ENCODE peak calls at places on chromosomes 12 and 14, in nine cellular contexts. One of them, this sample, is unnamed.

GRCh38 chr14:33602396-33602795 is 348.5 kb downstream of the EGLN3 start:
- DNase-seq in BJ: no peak
- DNase-seq in cardiac fibroblast: peak
- DNase-seq in brain microvascular endothelial cell: peak
- DNase-seq in fibroblast of mammary gland: no peak
- DNase-seq in type B pancreatic cell: no peak
- DNase-seq in GM13976: no peak
- DNase-seq in thoracic aorta: no peak
- DNase-seq in IMR-90: no peak
- DNase-seq in this sample: peak

GRCh38 chr14:51554953-51555352 is 96.8 kb upstream of the FRMD6 start:
- DNase-seq in BJ: no peak
- DNase-seq in cardiac fibroblast: peak
- DNase-seq in brain microvascular endothelial cell: peak
- DNase-seq in fibroblast of mammary gland: peak
- DNase-seq in type B pancreatic cell: no peak
- DNase-seq in GM13976: no peak
- DNase-seq in thoracic aorta: no peak
- DNase-seq in IMR-90: peak
- DNase-seq in this sample: peak

GRCh38 chr14:75417674-75418073 is 10.1 kb upstream of the JDP2 start:
- DNase-seq in BJ: no peak
- DNase-seq in cardiac fibroblast: no peak
- DNase-seq in brain microvascular endothelial cell: no peak
- DNase-seq in fibroblast of mammary gland: peak
- DNase-seq in type B pancreatic cell: no peak
- DNase-seq in GM13976: no peak
- DNase-seq in thoracic aorta: no peak
- DNase-seq in IMR-90: peak
- DNase-seq in this sample: peak

GRCh38 chr14:52706286-52706685 is 714 bp upstream of the PSMC6 start:
- DNase-seq in BJ: no peak
- DNase-seq in cardiac fibroblast: peak
- DNase-seq in brain microvascular endothelial cell: no peak
- DNase-seq in fibroblast of mammary gland: peak
- DNase-seq in type B pancreatic cell: no peak
- DNase-seq in GM13976: no peak
- DNase-seq in thoracic aorta: no peak
- DNase-seq in IMR-90: peak
- DNase-seq in this sample: peak

GRCh38 chr14:85426068-85426935 is 103.6 kb upstream of the FLRT2 start:
- DNase-seq in BJ: no peak
- DNase-seq in cardiac fibroblast: no peak
- DNase-seq in brain microvascular endothelial cell: no peak
- DNase-seq in fibroblast of mammary gland: no peak
- DNase-seq in type B pancreatic cell: no peak
- DNase-seq in GM13976: no peak
- DNase-seq in thoracic aorta: no peak
- DNase-seq in IMR-90: no peak
- DNase-seq in this sample: no peak

GRCh38 chr14:74963705-74964271 is 8.4 kb upstream of the PGF start:
- DNase-seq in BJ: no peak
- DNase-seq in cardiac fibroblast: peak
- DNase-seq in brain microvascular endothelial cell: no peak
- DNase-seq in fibroblast of mammary gland: peak
- DNase-seq in type B pancreatic cell: no peak
- DNase-seq in GM13976: no peak
- DNase-seq in thoracic aorta: no peak
- DNase-seq in IMR-90: peak
- DNase-seq in this sample: peak

GRCh38 chr12:54526800-54527630 is 22.4 kb upstream of the PDE1B start:
- DNase-seq in BJ: no peak
- DNase-seq in cardiac fibroblast: peak
- DNase-seq in brain microvascular endothelial cell: peak
- DNase-seq in fibroblast of mammary gland: peak
- DNase-seq in type B pancreatic cell: no peak
- DNase-seq in GM13976: peak
- DNase-seq in thoracic aorta: no peak
- DNase-seq in IMR-90: peak
- DNase-seq in this sample: peak

GRCh38 chr12:9673404-9674225 is 4.1 kb downstream of the CLEC2D start:
- DNase-seq in BJ: peak
- DNase-seq in cardiac fibroblast: peak
- DNase-seq in brain microvascular endothelial cell: peak
- DNase-seq in fibroblast of mammary gland: peak
- DNase-seq in type B pancreatic cell: no peak
- DNase-seq in GM13976: peak
- DNase-seq in thoracic aorta: no peak
- DNase-seq in IMR-90: peak
- DNase-seq in this sample: peak

GRCh38 chr12:42696424-42697149 is 107.0 kb upstream of the PRICKLE1 start:
- DNase-seq in BJ: no peak
- DNase-seq in cardiac fibroblast: peak
- DNase-seq in brain microvascular endothelial cell: peak
- DNase-seq in fibroblast of mammary gland: peak
- DNase-seq in type B pancreatic cell: no peak
- DNase-seq in GM13976: no peak
- DNase-seq in thoracic aorta: no peak
- DNase-seq in IMR-90: peak
- DNase-seq in this sample: peak

GRCh38 chr14:29215853-29216252 is 449.3 kb downstream of the FOXG1 start:
- DNase-seq in BJ: no peak
- DNase-seq in cardiac fibroblast: peak
- DNase-seq in brain microvascular endothelial cell: no peak
- DNase-seq in fibroblast of mammary gland: peak
- DNase-seq in type B pancreatic cell: no peak
- DNase-seq in GM13976: no peak
- DNase-seq in thoracic aorta: no peak
- DNase-seq in IMR-90: no peak
- DNase-seq in this sample: peak

GRCh38 chr14:86790408-86791364 is 1202.3 kb downstream of the GALC start:
- DNase-seq in BJ: no peak
- DNase-seq in cardiac fibroblast: no peak
- DNase-seq in brain microvascular endothelial cell: no peak
- DNase-seq in fibroblast of mammary gland: no peak
- DNase-seq in type B pancreatic cell: no peak
- DNase-seq in GM13976: no peak
- DNase-seq in thoracic aorta: no peak
- DNase-seq in IMR-90: no peak
- DNase-seq in this sample: peak

GRCh38 chr12:28114488-28114887 is 75.8 kb upstream of the CCDC91 start:
- DNase-seq in BJ: no peak
- DNase-seq in cardiac fibroblast: peak
- DNase-seq in brain microvascular endothelial cell: no peak
- DNase-seq in fibroblast of mammary gland: peak
- DNase-seq in type B pancreatic cell: no peak
- DNase-seq in GM13976: no peak
- DNase-seq in thoracic aorta: no peak
- DNase-seq in IMR-90: peak
- DNase-seq in this sample: peak

GRCh38 chr12:32005496-32006125 is 46.4 kb downstream of the RESF1 start:
- DNase-seq in BJ: no peak
- DNase-seq in cardiac fibroblast: no peak
- DNase-seq in brain microvascular endothelial cell: no peak
- DNase-seq in fibroblast of mammary gland: no peak
- DNase-seq in type B pancreatic cell: no peak
- DNase-seq in GM13976: no peak
- DNase-seq in thoracic aorta: no peak
- DNase-seq in IMR-90: no peak
- DNase-seq in this sample: no peak

GRCh38 chr12:121709478-121709890 is 3.1 kb upstream of the TMEM120B start:
- DNase-seq in BJ: no peak
- DNase-seq in cardiac fibroblast: peak
- DNase-seq in brain microvascular endothelial cell: peak
- DNase-seq in fibroblast of mammary gland: peak
- DNase-seq in type B pancreatic cell: no peak
- DNase-seq in GM13976: no peak
- DNase-seq in thoracic aorta: no peak
- DNase-seq in IMR-90: peak
- DNase-seq in this sample: peak

GRCh38 chr12:113844495-113845175 is 121.5 kb downstream of the RBM19 start:
- DNase-seq in BJ: no peak
- DNase-seq in cardiac fibroblast: no peak
- DNase-seq in brain microvascular endothelial cell: peak
- DNase-seq in fibroblast of mammary gland: no peak
- DNase-seq in type B pancreatic cell: no peak
- DNase-seq in GM13976: no peak
- DNase-seq in thoracic aorta: no peak
- DNase-seq in IMR-90: no peak
- DNase-seq in this sample: no peak

GRCh38 chr14:101627913-101628257 is 66.6 kb downstream of the DIO3 start:
- DNase-seq in BJ: no peak
- DNase-seq in cardiac fibroblast: no peak
- DNase-seq in brain microvascular endothelial cell: no peak
- DNase-seq in fibroblast of mammary gland: no peak
- DNase-seq in type B pancreatic cell: no peak
- DNase-seq in GM13976: no peak
- DNase-seq in thoracic aorta: no peak
- DNase-seq in IMR-90: no peak
- DNase-seq in this sample: no peak

GRCh38 chr14:52348796-52349195 is 34.7 kb downstream of the PTGER2 start:
- DNase-seq in BJ: no peak
- DNase-seq in cardiac fibroblast: peak
- DNase-seq in brain microvascular endothelial cell: peak
- DNase-seq in fibroblast of mammary gland: peak
- DNase-seq in type B pancreatic cell: no peak
- DNase-seq in GM13976: no peak
- DNase-seq in thoracic aorta: no peak
- DNase-seq in IMR-90: peak
- DNase-seq in this sample: no peak

GRCh38 chr12:59182191-59182590 is 261.9 kb upstream of the LRIG3 start:
- DNase-seq in BJ: no peak
- DNase-seq in cardiac fibroblast: peak
- DNase-seq in brain microvascular endothelial cell: peak
- DNase-seq in fibroblast of mammary gland: peak
- DNase-seq in type B pancreatic cell: no peak
- DNase-seq in GM13976: peak
- DNase-seq in thoracic aorta: no peak
- DNase-seq in IMR-90: no peak
- DNase-seq in this sample: no peak

GRCh38 chr12:119693511-119693910 is 25.6 kb downstream of the PRKAB1 start:
- DNase-seq in BJ: no peak
- DNase-seq in cardiac fibroblast: no peak
- DNase-seq in brain microvascular endothelial cell: no peak
- DNase-seq in fibroblast of mammary gland: peak
- DNase-seq in type B pancreatic cell: no peak
- DNase-seq in GM13976: no peak
- DNase-seq in thoracic aorta: no peak
- DNase-seq in IMR-90: no peak
- DNase-seq in this sample: no peak

GRCh38 chr12:119694111-119694510 is 26.2 kb downstream of the PRKAB1 start:
- DNase-seq in BJ: no peak
- DNase-seq in cardiac fibroblast: no peak
- DNase-seq in brain microvascular endothelial cell: no peak
- DNase-seq in fibroblast of mammary gland: no peak
- DNase-seq in type B pancreatic cell: no peak
- DNase-seq in GM13976: no peak
- DNase-seq in thoracic aorta: no peak
- DNase-seq in IMR-90: no peak
- DNase-seq in this sample: no peak

GRCh38 chr12:119693006-119693405 is 25.1 kb downstream of the PRKAB1 start:
- DNase-seq in BJ: peak
- DNase-seq in cardiac fibroblast: peak
- DNase-seq in brain microvascular endothelial cell: no peak
- DNase-seq in fibroblast of mammary gland: peak
- DNase-seq in type B pancreatic cell: no peak
- DNase-seq in GM13976: no peak
- DNase-seq in thoracic aorta: no peak
- DNase-seq in IMR-90: peak
- DNase-seq in this sample: peak

GRCh38 chr12:119696943-119697342 is 29.0 kb downstream of the PRKAB1 start:
- DNase-seq in BJ: no peak
- DNase-seq in cardiac fibroblast: no peak
- DNase-seq in brain microvascular endothelial cell: no peak
- DNase-seq in fibroblast of mammary gland: no peak
- DNase-seq in type B pancreatic cell: no peak
- DNase-seq in GM13976: no peak
- DNase-seq in thoracic aorta: no peak
- DNase-seq in IMR-90: no peak
- DNase-seq in this sample: no peak

GRCh38 chr12:119695034-119695433 is 27.1 kb downstream of the PRKAB1 start:
- DNase-seq in BJ: no peak
- DNase-seq in cardiac fibroblast: peak
- DNase-seq in brain microvascular endothelial cell: peak
- DNase-seq in fibroblast of mammary gland: no peak
- DNase-seq in type B pancreatic cell: no peak
- DNase-seq in GM13976: peak
- DNase-seq in thoracic aorta: no peak
- DNase-seq in IMR-90: no peak
- DNase-seq in this sample: peak
- TF ChIP-seq CTCF in BJ: peak
- TF ChIP-seq CTCF in cardiac fibroblast: peak
- TF ChIP-seq CTCF in brain microvascular endothelial cell: peak
- TF ChIP-seq CTCF in fibroblast of mammary gland: peak
- TF ChIP-seq CTCF in type B pancreatic cell: peak
- TF ChIP-seq CTCF in GM13976: peak
- TF ChIP-seq CTCF in thoracic aorta: no peak
- TF ChIP-seq CTCF in IMR-90: peak
- TF ChIP-seq CTCF in this sample: peak

GRCh38 chr12:99253068-99253467 is 394.5 kb upstream of the GARIN6 start:
- DNase-seq in BJ: no peak
- DNase-seq in cardiac fibroblast: no peak
- DNase-seq in brain microvascular endothelial cell: no peak
- DNase-seq in fibroblast of mammary gland: no peak
- DNase-seq in type B pancreatic cell: no peak
- DNase-seq in GM13976: no peak
- DNase-seq in thoracic aorta: no peak
- DNase-seq in IMR-90: no peak
- DNase-seq in this sample: peak
- TF ChIP-seq CTCF in BJ: no peak
- TF ChIP-seq CTCF in cardiac fibroblast: no peak
- TF ChIP-seq CTCF in brain microvascular endothelial cell: peak
- TF ChIP-seq CTCF in fibroblast of mammary gland: no peak
- TF ChIP-seq CTCF in type B pancreatic cell: peak
- TF ChIP-seq CTCF in GM13976: peak
- TF ChIP-seq CTCF in thoracic aorta: no peak
- TF ChIP-seq CTCF in IMR-90: no peak
- TF ChIP-seq CTCF in this sample: peak

DNA sequence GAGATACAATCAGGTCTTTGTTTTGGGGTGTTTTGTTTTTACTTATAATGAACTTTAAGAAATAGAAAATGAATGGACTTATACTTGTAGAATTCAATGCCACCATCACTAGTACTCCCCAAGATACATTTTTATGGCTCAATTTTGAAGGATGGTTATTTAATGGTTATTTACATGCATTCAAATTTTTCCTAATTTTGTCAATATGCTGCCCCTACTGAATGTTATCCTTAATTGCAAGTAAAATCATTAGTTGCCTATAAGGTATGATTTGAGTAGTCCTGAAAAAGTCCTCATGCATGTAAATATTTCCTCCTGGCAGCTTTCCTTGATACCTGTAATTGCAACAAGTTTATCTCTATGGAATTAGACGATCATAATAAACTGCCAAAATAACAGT is 391.2 kb downstream of the BCAT1 start:
- DNase-seq in BJ: no peak
- DNase-seq in cardiac fibroblast: no peak
- DNase-seq in brain microvascular endothelial cell: no peak
- DNase-seq in fibroblast of mammary gland: no peak
- DNase-seq in type B pancreatic cell: no peak
- DNase-seq in GM13976: no peak
- DNase-seq in thoracic aorta: no peak
- DNase-seq in IMR-90: no peak
- DNase-seq in this sample: no peak
- TF ChIP-seq CTCF in BJ: no peak
- TF ChIP-seq CTCF in cardiac fibroblast: no peak
- TF ChIP-seq CTCF in brain microvascular endothelial cell: no peak
- TF ChIP-seq CTCF in fibroblast of mammary gland: no peak
- TF ChIP-seq CTCF in type B pancreatic cell: peak
- TF ChIP-seq CTCF in GM13976: no peak
- TF ChIP-seq CTCF in thoracic aorta: no peak
- TF ChIP-seq CTCF in IMR-90: no peak
- TF ChIP-seq CTCF in this sample: no peak

GRCh38 chr14:72677664-72678063 is 216.2 kb downstream of the DPF3 start:
- DNase-seq in BJ: no peak
- DNase-seq in cardiac fibroblast: peak
- DNase-seq in brain microvascular endothelial cell: peak
- DNase-seq in fibroblast of mammary gland: peak
- DNase-seq in type B pancreatic cell: no peak
- DNase-seq in GM13976: no peak
- DNase-seq in thoracic aorta: no peak
- DNase-seq in IMR-90: peak
- DNase-seq in this sample: no peak
- TF ChIP-seq CTCF in BJ: no peak
- TF ChIP-seq CTCF in cardiac fibroblast: no peak
- TF ChIP-seq CTCF in brain microvascular endothelial cell: no peak
- TF ChIP-seq CTCF in fibroblast of mammary gland: no peak
- TF ChIP-seq CTCF in type B pancreatic cell: no peak
- TF ChIP-seq CTCF in GM13976: no peak
- TF ChIP-seq CTCF in thoracic aorta: no peak
- TF ChIP-seq CTCF in IMR-90: no peak
- TF ChIP-seq CTCF in this sample: no peak

This sample was measured in MCF 10A.